ENCODE peak calls at places on chromosomes 1 and 21, in five cellular contexts. S is neuronal stem cell, M is H1, Z is mesenchymal stem cell, O is H9. P is an unnamed sample.

GRCh38 chr1:85585845-85586244 is 5.3 kb downstream of the CCN1 start:
- DNase-seq in S (no peak), Z (peak), O (no peak), M (peak), P (peak)

GRCh38 chr1:60114735-60115318 is 41.3 kb upstream of the C1orf87 start:
- DNase-seq in O (peak), S (peak), Z (no peak), M (no peak), P (no peak)

GRCh38 chr1:11550664-11551283 is 71.8 kb downstream of the DISP3 start:
- DNase-seq in S (peak), M (peak), Z (peak), O (peak), P (peak)

GRCh38 chr1:75529488-75529887 is 81.4 kb downstream of the SLC44A5 start:
- DNase-seq in Z (peak), O (no peak), S (no peak), M (no peak), P (no peak)

GRCh38 chr1:65339866-65340483 is 30.6 kb downstream of the DNAJC6 start:
- DNase-seq in S (no peak), Z (peak), O (no peak), M (no peak), P (peak)

GRCh38 chr1:239268941-239269340 is 117.4 kb upstream of the CHRM3 start:
- DNase-seq in S (no peak), Z (no peak), O (no peak), M (no peak), P (no peak)

GRCh38 chr1:5982868-5983267 is 9.4 kb downstream of the NPHP4 start:
- DNase-seq in O (no peak), Z (peak), S (no peak), M (no peak), P (no peak)

GRCh38 chr1:56404561-56405030 is 174.8 kb downstream of the PLPP3 start:
- DNase-seq in Z (no peak), O (no peak), M (no peak), S (no peak), P (no peak)

GRCh38 chr1:177915641-177916040 is 54.2 kb downstream of the SEC16B start:
- DNase-seq in Z (no peak), M (no peak), O (no peak), S (no peak), P (no peak)

GRCh38 chr1:119962296-119962968 is 66.1 kb upstream of the ADAM30 start:
- DNase-seq in S (no peak), Z (no peak), O (no peak), M (no peak), P (no peak)

GRCh38 chr1:209319549-209319948 is 264.0 kb upstream of the CAMK1G start:
- DNase-seq in Z (no peak), M (no peak), O (no peak), S (no peak), P (peak)

GRCh38 chr1:192088496-192088895 is 69.8 kb upstream of the RGS18 start:
- DNase-seq in Z (no peak), O (no peak), M (no peak), S (no peak), P (no peak)

GRCh38 chr21:42441963-42442362 is 38.3 kb downstream of the UBASH3A start:
- DNase-seq in O (no peak), Z (no peak), M (no peak), S (no peak), P (no peak)

GRCh38 chr1:15403962-15404580 is 5.6 kb upstream of the EFHD2 start:
- DNase-seq in S (no peak), O (no peak), Z (no peak), M (no peak), P (no peak)

GRCh38 chr1:10694274-10694632 is 102.2 kb downstream of the CASZ1 start:
- DNase-seq in Z (peak), O (peak), S (no peak), M (no peak), P (no peak)

DNA sequence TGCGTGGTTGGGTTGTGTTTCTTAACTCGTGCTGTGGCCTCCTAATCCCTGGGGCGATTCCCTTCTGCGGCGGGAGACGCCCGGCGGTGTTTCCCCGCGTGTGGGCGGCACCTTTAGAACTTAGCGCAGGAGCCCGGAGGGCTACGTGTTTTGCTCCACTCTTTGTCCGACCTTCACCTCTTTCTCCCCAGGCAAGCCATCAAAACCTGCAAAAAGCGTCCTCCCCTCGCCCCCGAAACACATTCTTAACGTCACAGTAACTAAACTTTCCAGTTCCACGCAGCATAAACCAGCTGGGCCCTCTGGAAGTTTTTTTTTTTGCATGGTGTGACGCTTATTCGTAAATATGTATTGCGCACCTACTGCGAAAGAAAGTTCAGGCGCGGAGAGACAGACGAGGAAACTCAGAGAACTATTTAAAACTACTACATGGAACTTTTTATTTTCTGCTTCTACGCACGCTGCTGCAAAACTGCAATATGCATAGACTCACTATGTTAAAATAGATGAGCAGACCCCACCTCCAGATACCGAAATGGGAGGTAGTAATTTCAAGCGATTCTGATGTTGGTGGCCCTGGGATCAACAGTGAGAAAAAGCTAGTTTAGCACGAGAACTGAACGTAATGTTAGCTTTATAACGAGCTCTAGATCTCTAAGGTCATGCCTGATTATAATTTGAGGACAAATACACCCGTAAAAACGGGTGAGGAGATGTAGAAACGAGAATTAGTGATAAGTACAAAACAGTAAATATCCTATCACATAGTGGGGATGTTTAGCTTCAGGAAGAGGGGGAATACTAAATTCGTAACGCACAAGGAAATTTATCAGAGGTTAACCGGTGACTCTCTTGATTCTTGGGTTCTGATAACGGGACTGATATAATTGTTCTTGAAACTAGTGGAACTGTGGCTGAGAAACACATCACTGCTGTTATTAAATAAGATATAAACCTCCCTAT is 946 bp downstream of the MTR start:
- DNase-seq in Z (peak), O (no peak), S (no peak), M (no peak), P (peak)
- H3K14ac ChIP-seq in Z (peak), O (peak), S (peak), M (no peak), P (peak)

GRCh38 chr1:25918615-25919014 is 12.4 kb upstream of the STMN1 start:
- DNase-seq in Z (no peak), O (peak), S (no peak), M (no peak), P (no peak)

GRCh38 chr1:25917996-25918395 is 11.8 kb upstream of the STMN1 start:
- DNase-seq in M (no peak), O (no peak), Z (peak), S (no peak), P (peak)

GRCh38 chr1:25922633-25923567 is 16.7 kb upstream of the STMN1 start:
- DNase-seq in S (peak), Z (peak), O (peak), M (peak), P (no peak)

GRCh38 chr1:25924454-25924853 is 18.2 kb upstream of the STMN1 start:
- DNase-seq in S (no peak), M (no peak), O (no peak), Z (no peak), P (no peak)

DNA sequence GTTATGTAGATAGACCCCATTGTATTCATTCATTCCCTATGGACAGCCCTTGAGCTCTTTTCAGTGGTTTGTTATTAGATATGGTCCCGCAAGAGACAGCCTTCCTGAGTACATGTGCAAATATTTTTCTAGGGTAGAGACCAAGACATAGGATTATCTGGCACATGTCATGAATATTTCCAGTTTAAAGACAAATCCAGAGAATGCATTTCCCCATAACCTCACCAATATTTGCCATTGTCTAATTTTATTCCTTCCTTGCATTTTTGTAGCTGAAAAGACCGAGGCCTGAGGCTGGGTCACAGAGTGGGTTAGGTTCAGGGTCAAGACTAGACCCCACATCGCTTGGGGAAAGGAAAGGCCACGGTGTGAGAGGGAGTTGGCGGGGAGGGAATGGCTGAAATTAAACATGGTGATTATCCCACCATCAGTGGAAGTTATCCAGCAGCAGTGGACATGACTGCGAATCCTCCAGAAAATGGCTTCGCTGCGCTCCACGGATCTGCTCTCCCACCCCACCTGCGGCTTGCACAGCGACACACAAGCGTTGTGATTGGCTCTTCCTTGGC is 15.9 kb upstream of the STMN1 start:
- DNase-seq in O (no peak), Z (no peak), M (no peak), S (no peak), P (no peak)
- H2BK15ac ChIP-seq in O (no peak), Z (peak), M (no peak), S (no peak), P (no peak)

GRCh38 chr1:43049487-43049886 is 90.8 kb upstream of the SLC2A1 start:
- DNase-seq in O (no peak), M (no peak), S (no peak), Z (no peak), P (peak)
- H3K14ac ChIP-seq in O (no peak), M (no peak), S (no peak), Z (no peak), P (no peak)

DNA sequence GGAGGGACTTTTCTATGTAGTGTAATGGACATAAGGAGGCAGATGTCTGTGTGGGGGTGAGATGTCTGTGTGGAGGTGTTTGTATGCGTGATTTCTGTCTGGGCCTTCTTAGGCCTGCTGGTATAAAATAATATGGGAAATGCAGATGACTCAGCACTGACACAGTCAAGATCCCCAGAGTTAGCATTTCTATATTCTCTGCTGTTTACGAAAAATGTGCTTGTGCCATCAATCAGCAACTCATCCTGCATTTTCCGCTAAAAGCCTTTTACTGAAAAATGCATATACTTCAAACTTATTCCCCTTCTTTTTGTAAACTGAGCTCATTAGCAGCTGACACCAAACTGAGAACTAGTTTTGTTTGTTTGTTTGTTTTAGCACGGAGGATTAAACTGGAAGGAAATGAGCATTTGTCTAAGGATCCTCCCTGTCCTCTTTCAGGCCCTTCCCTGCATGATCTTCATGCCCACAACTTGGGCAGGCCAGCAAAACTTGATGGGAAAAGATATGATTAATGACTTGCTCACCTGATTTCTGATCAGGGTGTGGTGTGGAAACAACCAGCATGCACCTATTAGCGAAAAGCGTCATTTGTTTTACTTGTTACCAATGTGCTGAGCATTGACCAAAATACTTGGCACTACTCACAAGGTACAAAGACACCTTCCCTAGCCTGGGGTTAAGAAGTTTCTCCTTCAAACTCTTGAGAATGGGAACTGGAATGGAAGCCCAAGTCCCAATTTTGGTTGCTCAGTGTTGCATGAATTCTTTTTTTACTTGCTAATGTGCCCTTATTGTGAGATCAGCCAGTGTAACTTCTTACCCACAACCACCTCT is 77.4 kb downstream of the NDUFS5 start:
- DNase-seq in O (no peak), Z (peak), M (no peak), S (no peak), P (peak)
- H2BK15ac ChIP-seq in O (no peak), Z (no peak), M (peak), S (no peak), P (peak)